ENCODE peak calls at places on chromosome X, in four cellular contexts. U is activated B cell treated with CpG ODN at 0.5 μM for 24 hours, Z is natural killer cell, O is T-cell. J is an unnamed sample.

GRCh38 chrX:20056704-20057103 is 60.0 kb downstream of the MAP7D2 start:
- ATAC-seq in U (peak; percentile 25), Z (no peak), O (no peak), J (no peak)

GRCh38 chrX:17923546-17923945 is 62.4 kb upstream of the RAI2 start:
- ATAC-seq in U (no peak), Z (no peak), O (no peak), J (no peak)

GRCh38 chrX:107673401-107673800 is 45.1 kb downstream of the PRPS1 start:
- ATAC-seq in U (peak; percentile 3), Z (peak; percentile 11), O (peak; percentile 7), J (no peak)

GRCh38 chrX:109403927-109404326 is 78.0 kb downstream of the GUCY2F start:
- ATAC-seq in U (no peak), Z (no peak), O (no peak), J (no peak)

GRCh38 chrX:16223385-16223784 is 56.1 kb downstream of the MAGEB17 start:
- ATAC-seq in U (no peak), Z (no peak), O (no peak), J (no peak)

GRCh38 chrX:85375333-85375738 is 4.1 kb downstream of the POF1B start:
- ATAC-seq in U (no peak), Z (no peak), O (no peak), J (no peak)

GRCh38 chrX:38890963-38891362 is 89.7 kb downstream of the MID1IP1 start:
- ATAC-seq in U (no peak), Z (no peak), O (no peak), J (no peak)

GRCh38 chrX:102650903-102651241 is 411 bp upstream of the GPRASP1 start:
- ATAC-seq in U (peak; percentile 22), Z (no peak), O (peak; percentile 30), J (peak; percentile 34)

GRCh38 chrX:147850875-147851274 is 60.8 kb upstream of the FMR1 start:
- ATAC-seq in U (no peak), Z (no peak), O (no peak), J (no peak)

GRCh38 chrX:74242050-74242449 is 61.9 kb upstream of the ZCCHC13 start:
- ATAC-seq in U (no peak), Z (no peak), O (no peak), J (peak; percentile 28)

GRCh38 chrX:71174795-71175194 is 30.2 kb downstream of the NLGN3 start:
- ATAC-seq in U (no peak), Z (no peak), O (no peak), J (no peak)

GRCh38 chrX:102624105-102624504 is 24.8 kb downstream of the ARMCX5 start:
- ATAC-seq in U (no peak), Z (no peak), O (no peak), J (no peak)

GRCh38 chrX:71976753-71977152 is 66.1 kb downstream of the NHSL2 start:
- ATAC-seq in U (no peak), Z (no peak), O (no peak), J (no peak)

GRCh38 chrX:138191998-138192397 is 519.5 kb downstream of the FGF13 start:
- ATAC-seq in U (no peak), Z (no peak), O (no peak), J (no peak)

GRCh38 chrX:19867411-19867732 is 20.0 kb downstream of the SH3KBP1 start:
- ATAC-seq in U (no peak), Z (no peak), O (no peak), J (no peak)

GRCh38 chrX:148047216-148047615 is 66.1 kb downstream of the FMR1NB start:
- ATAC-seq in U (no peak), Z (no peak), O (no peak), J (no peak)

GRCh38 chrX:29518100-29518499 is 697.3 kb upstream of the MAGEB2 start:
- ATAC-seq in U (no peak), Z (no peak), O (no peak), J (no peak)

GRCh38 chrX:65601126-65601525 is 66.3 kb upstream of the MSN start:
- ATAC-seq in U (peak; percentile 12), Z (no peak), O (peak; percentile 43), J (peak; percentile 30)

GRCh38 chrX:56813318-56813837 is 84.3 kb downstream of the NBDY start:
- ATAC-seq in U (peak; percentile 39), Z (peak; percentile 87), O (peak; percentile 52), J (peak; percentile 61)

J was measured in gastroesophageal sphincter.